ENCODE peak calls at places on chromosome 21, in six cellular contexts. One of them, this sample, is unnamed.

GRCh38 chr21:26835027-26835713 is 10.0 kb downstream of the ADAMTS1 start:
- DNase-seq in NCI-H1436: no peak
- DNase-seq in stimulated activated CD8-positive, alpha-beta memory T cell treated with anti-CD3 and anti-CD28 coated beads, Interleukin-2, amount 100 ng/mL, for 48 hours: no peak
- DNase-seq in T-helper 1 cell: no peak
- DNase-seq in GM12865: no peak
- DNase-seq in stimulated activated CD4-positive, alpha-beta T cell treated with anti-CD3 and anti-CD28 coated beads, Interleukin-1b, Interleukin-23, amount 100 ng/mL, for 24 hours: no peak
- DNase-seq in this sample: no peak

GRCh38 chr21:24112020-24112419 is 1495.3 kb downstream of the MRPL39 start:
- DNase-seq in NCI-H1436: no peak
- DNase-seq in stimulated activated CD8-positive, alpha-beta memory T cell treated with anti-CD3 and anti-CD28 coated beads, Interleukin-2, amount 100 ng/mL, for 48 hours: no peak
- DNase-seq in T-helper 1 cell: no peak
- DNase-seq in GM12865: no peak
- DNase-seq in stimulated activated CD4-positive, alpha-beta T cell treated with anti-CD3 and anti-CD28 coated beads, Interleukin-1b, Interleukin-23, amount 100 ng/mL, for 24 hours: no peak
- DNase-seq in this sample: no peak

GRCh38 chr21:25329227-25329626 is 278.1 kb downstream of the MRPL39 start:
- DNase-seq in NCI-H1436: no peak
- DNase-seq in stimulated activated CD8-positive, alpha-beta memory T cell treated with anti-CD3 and anti-CD28 coated beads, Interleukin-2, amount 100 ng/mL, for 48 hours: no peak
- DNase-seq in T-helper 1 cell: no peak
- DNase-seq in GM12865: no peak
- DNase-seq in stimulated activated CD4-positive, alpha-beta T cell treated with anti-CD3 and anti-CD28 coated beads, Interleukin-1b, Interleukin-23, amount 100 ng/mL, for 24 hours: no peak
- DNase-seq in this sample: no peak

GRCh38 chr21:24204641-24205040 is 1402.6 kb downstream of the MRPL39 start:
- DNase-seq in NCI-H1436: no peak
- DNase-seq in stimulated activated CD8-positive, alpha-beta memory T cell treated with anti-CD3 and anti-CD28 coated beads, Interleukin-2, amount 100 ng/mL, for 48 hours: no peak
- DNase-seq in T-helper 1 cell: no peak
- DNase-seq in GM12865: no peak
- DNase-seq in stimulated activated CD4-positive, alpha-beta T cell treated with anti-CD3 and anti-CD28 coated beads, Interleukin-1b, Interleukin-23, amount 100 ng/mL, for 24 hours: no peak
- DNase-seq in this sample: no peak

GRCh38 chr21:25456672-25457071 is 150.6 kb downstream of the MRPL39 start:
- DNase-seq in NCI-H1436: no peak
- DNase-seq in stimulated activated CD8-positive, alpha-beta memory T cell treated with anti-CD3 and anti-CD28 coated beads, Interleukin-2, amount 100 ng/mL, for 48 hours: peak
- DNase-seq in T-helper 1 cell: no peak
- DNase-seq in GM12865: peak
- DNase-seq in stimulated activated CD4-positive, alpha-beta T cell treated with anti-CD3 and anti-CD28 coated beads, Interleukin-1b, Interleukin-23, amount 100 ng/mL, for 24 hours: no peak
- DNase-seq in this sample: no peak

GRCh38 chr21:17441370-17441769 is 71.5 kb upstream of the CXADR start:
- DNase-seq in NCI-H1436: no peak
- DNase-seq in stimulated activated CD8-positive, alpha-beta memory T cell treated with anti-CD3 and anti-CD28 coated beads, Interleukin-2, amount 100 ng/mL, for 48 hours: no peak
- DNase-seq in T-helper 1 cell: no peak
- DNase-seq in GM12865: no peak
- DNase-seq in stimulated activated CD4-positive, alpha-beta T cell treated with anti-CD3 and anti-CD28 coated beads, Interleukin-1b, Interleukin-23, amount 100 ng/mL, for 24 hours: no peak
- DNase-seq in this sample: no peak

GRCh38 chr21:33968082-33968997 is 52.7 kb upstream of the ATP5PO start:
- DNase-seq in NCI-H1436: no peak
- DNase-seq in stimulated activated CD8-positive, alpha-beta memory T cell treated with anti-CD3 and anti-CD28 coated beads, Interleukin-2, amount 100 ng/mL, for 48 hours: no peak
- DNase-seq in T-helper 1 cell: no peak
- DNase-seq in GM12865: peak
- DNase-seq in stimulated activated CD4-positive, alpha-beta T cell treated with anti-CD3 and anti-CD28 coated beads, Interleukin-1b, Interleukin-23, amount 100 ng/mL, for 24 hours: no peak
- DNase-seq in this sample: no peak

GRCh38 chr21:45478115-45478801 is 64.0 kb downstream of the SLC19A1 start:
- DNase-seq in NCI-H1436: peak
- DNase-seq in stimulated activated CD8-positive, alpha-beta memory T cell treated with anti-CD3 and anti-CD28 coated beads, Interleukin-2, amount 100 ng/mL, for 48 hours: peak
- DNase-seq in T-helper 1 cell: peak
- DNase-seq in GM12865: peak
- DNase-seq in stimulated activated CD4-positive, alpha-beta T cell treated with anti-CD3 and anti-CD28 coated beads, Interleukin-1b, Interleukin-23, amount 100 ng/mL, for 24 hours: peak
- DNase-seq in this sample: peak

GRCh38 chr21:35624896-35625295 is 435.4 kb downstream of the SETD4 start:
- DNase-seq in NCI-H1436: no peak
- DNase-seq in stimulated activated CD8-positive, alpha-beta memory T cell treated with anti-CD3 and anti-CD28 coated beads, Interleukin-2, amount 100 ng/mL, for 48 hours: no peak
- DNase-seq in T-helper 1 cell: no peak
- DNase-seq in GM12865: no peak
- DNase-seq in stimulated activated CD4-positive, alpha-beta T cell treated with anti-CD3 and anti-CD28 coated beads, Interleukin-1b, Interleukin-23, amount 100 ng/mL, for 24 hours: no peak
- DNase-seq in this sample: no peak

GRCh38 chr21:36120304-36120902 is 14.5 kb upstream of the CBR3 start:
- DNase-seq in NCI-H1436: no peak
- DNase-seq in stimulated activated CD8-positive, alpha-beta memory T cell treated with anti-CD3 and anti-CD28 coated beads, Interleukin-2, amount 100 ng/mL, for 48 hours: no peak
- DNase-seq in T-helper 1 cell: no peak
- DNase-seq in GM12865: no peak
- DNase-seq in stimulated activated CD4-positive, alpha-beta T cell treated with anti-CD3 and anti-CD28 coated beads, Interleukin-1b, Interleukin-23, amount 100 ng/mL, for 24 hours: no peak
- DNase-seq in this sample: no peak

This sample was measured in T follicular helper cell.